ENCODE peak calls at places on chromosomes 16 and 17, in four cellular contexts. One of them, this sample, is unnamed.

GRCh38 chr17:67400193-67400592 is 23.1 kb downstream of the PITPNC1 start:
- DNase-seq in astrocyte of the spinal cord: peak; percentile 33
- DNase-seq in tibial artery: no peak
- DNase-seq in nephron progenitor cell: no peak
- DNase-seq in this sample: no peak

GRCh38 chr16:85296859-85297698 is 184.8 kb upstream of the CIBAR2 start:
- DNase-seq in tibial artery: no peak
- DNase-seq in nephron progenitor cell: peak; percentile 61
- DNase-seq in astrocyte of the spinal cord: no peak
- DNase-seq in this sample: peak; percentile 86

GRCh38 chr16:51409001-51409675 is 258.1 kb upstream of the SALL1 start:
- DNase-seq in nephron progenitor cell: no peak
- DNase-seq in tibial artery: no peak
- DNase-seq in astrocyte of the spinal cord: no peak
- DNase-seq in this sample: peak; percentile 40

GRCh38 chr17:64694207-64694606 is 32.1 kb upstream of the SMURF2 start:
- DNase-seq in tibial artery: peak; percentile 67
- DNase-seq in nephron progenitor cell: no peak
- DNase-seq in astrocyte of the spinal cord: peak; percentile 63
- DNase-seq in this sample: peak; percentile 73

GRCh38 chr16:1548727-1549126 is 15.3 kb downstream of the TMEM204 start:
- DNase-seq in tibial artery: no peak
- DNase-seq in nephron progenitor cell: no peak
- DNase-seq in astrocyte of the spinal cord: no peak
- DNase-seq in this sample: no peak

GRCh38 chr16:530111-530817 is 2.8 kb downstream of the CAPN15 start:
- DNase-seq in astrocyte of the spinal cord: no peak
- DNase-seq in nephron progenitor cell: no peak
- DNase-seq in tibial artery: no peak
- DNase-seq in this sample: no peak

GRCh38 chr17:65278050-65278819 is 141.1 kb downstream of the RGS9 start:
- DNase-seq in tibial artery: no peak
- DNase-seq in nephron progenitor cell: peak; percentile 78
- DNase-seq in astrocyte of the spinal cord: peak; percentile 67
- DNase-seq in this sample: peak; percentile 42

GRCh38 chr17:68707032-68707431 is 105.9 kb upstream of the FAM20A start:
- DNase-seq in tibial artery: no peak
- DNase-seq in nephron progenitor cell: no peak
- DNase-seq in astrocyte of the spinal cord: peak; percentile 17
- DNase-seq in this sample: no peak

GRCh38 chr17:66281671-66282369 is 20.6 kb upstream of the PRKCA start:
- DNase-seq in tibial artery: no peak
- DNase-seq in astrocyte of the spinal cord: no peak
- DNase-seq in nephron progenitor cell: no peak
- DNase-seq in this sample: no peak

GRCh38 chr16:1150511-1150982 is 2.4 kb upstream of the CACNA1H start:
- DNase-seq in astrocyte of the spinal cord: peak; percentile 19
- DNase-seq in tibial artery: no peak
- DNase-seq in nephron progenitor cell: no peak
- DNase-seq in this sample: no peak

GRCh38 chr16:78278047-78278446 is 178.6 kb downstream of the WWOX start:
- DNase-seq in nephron progenitor cell: no peak
- DNase-seq in tibial artery: no peak
- DNase-seq in astrocyte of the spinal cord: no peak
- DNase-seq in this sample: no peak

DNA sequence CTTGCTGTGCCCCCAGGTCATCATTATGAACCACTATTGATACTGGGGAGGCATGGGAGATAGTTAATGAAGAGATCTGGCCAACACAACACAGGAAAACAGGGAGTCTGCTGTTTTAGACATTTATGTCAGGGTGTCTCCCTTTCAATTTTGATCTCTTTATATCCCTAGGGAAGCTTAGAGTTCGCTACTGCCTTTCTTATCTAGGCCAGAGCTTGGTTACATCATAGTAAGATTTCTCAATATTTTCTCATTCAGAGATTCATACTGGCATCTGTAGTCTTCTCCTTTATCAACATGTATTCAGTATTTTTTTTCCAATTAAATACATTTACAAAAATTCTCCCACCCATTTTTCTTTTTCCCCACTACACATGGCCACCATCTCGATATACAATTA is 158.4 kb upstream of the ZFHX3 start:
- DNase-seq in astrocyte of the spinal cord: no peak
- DNase-seq in tibial artery: no peak
- DNase-seq in nephron progenitor cell: no peak
- DNase-seq in this sample: no peak
- TF ChIP-seq CTCF in astrocyte of the spinal cord: no peak
- TF ChIP-seq CTCF in tibial artery: no peak
- TF ChIP-seq CTCF in nephron progenitor cell: no peak
- TF ChIP-seq CTCF in this sample: no peak

DNA sequence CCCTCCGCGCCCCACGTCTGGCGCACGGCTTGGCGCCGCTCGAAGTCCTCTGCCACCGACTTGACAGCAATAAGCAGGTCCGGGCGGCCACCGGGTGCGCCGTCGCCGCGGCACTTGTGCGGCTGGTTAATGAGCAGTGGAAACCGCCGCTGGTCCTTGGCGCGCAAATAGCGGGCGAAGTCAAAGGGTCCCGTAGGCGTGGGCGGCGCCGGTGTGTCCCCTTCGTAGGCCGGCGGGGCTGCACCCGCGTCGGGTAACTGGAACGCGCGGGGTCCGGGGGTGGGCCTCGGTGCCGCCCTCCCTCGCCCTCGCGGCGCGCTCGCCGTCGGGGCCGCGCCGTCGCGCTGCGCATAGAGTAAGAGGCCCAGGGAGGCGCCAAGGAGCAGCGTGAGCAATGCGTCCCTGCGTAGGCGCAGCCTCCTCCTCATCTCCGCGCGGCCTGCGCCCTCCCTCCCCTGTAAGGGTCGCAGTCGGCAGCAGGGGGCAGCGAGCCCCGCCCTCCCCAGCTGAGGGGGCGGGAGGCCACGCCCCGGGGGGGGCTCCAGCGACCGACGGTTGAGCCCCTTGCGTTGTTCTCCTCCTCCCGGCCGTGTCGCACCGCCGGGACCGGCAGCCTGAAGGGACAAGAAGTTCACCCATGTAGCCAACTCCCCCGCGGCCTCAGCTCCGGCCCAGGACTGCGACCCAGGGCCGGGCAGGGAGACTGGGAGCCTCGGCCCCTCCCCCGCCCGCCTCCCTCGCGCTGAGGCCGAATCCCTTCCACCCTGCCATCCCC is 553 bp downstream of the B3GNT9 start:
- DNase-seq in tibial artery: peak; percentile 50
- DNase-seq in astrocyte of the spinal cord: peak; percentile 59
- DNase-seq in nephron progenitor cell: peak; percentile 77
- DNase-seq in this sample: peak; percentile 61
- TF ChIP-seq CTCF in tibial artery: no peak
- TF ChIP-seq CTCF in astrocyte of the spinal cord: no peak
- TF ChIP-seq CTCF in nephron progenitor cell: peak; percentile 29
- TF ChIP-seq CTCF in this sample: no peak

DNA sequence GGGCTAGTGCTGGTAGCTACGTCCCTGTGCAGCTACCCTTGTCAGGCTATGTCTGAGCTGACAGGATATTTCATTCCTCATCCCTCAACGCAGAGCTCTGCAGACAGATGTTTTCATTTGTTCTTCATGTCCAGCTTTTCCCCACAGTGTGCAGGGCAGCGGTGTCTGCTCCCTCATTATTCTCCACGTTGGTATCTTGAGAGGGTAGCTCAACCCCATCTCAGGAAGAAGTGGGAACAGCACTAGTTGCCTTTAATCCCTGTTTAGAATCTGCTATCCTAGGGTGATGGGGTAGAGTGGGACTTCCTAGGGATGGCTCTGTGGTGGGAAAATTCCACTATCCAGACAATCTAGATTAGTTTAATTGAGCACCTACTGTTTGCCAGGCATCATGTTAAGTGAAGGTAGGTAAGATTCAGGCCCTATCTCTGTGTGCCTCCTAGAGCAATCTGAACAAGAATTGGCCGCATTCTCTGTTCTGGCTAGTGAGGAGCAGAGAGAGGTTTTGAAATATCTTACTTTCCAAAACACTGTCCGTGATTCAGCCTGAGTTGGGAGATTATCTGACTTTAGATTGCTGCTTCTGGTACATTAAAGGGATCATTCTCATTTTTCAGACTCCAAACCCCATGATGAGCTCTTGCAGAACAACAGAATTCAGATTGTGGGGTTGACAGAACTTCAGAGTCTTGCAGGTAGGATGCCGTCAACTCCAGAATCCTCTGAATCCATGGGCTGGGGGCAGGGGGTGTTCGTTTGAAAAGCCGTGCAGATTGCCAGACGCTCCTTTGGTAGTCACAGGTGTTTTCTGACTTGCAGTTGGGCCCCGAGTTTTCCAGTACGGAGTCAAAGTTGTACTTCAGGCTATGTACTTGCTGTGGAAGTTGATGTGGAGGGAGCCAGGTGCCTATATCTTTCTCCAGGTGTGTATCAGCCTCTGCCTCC is 963 bp downstream of the ALG1 start:
- DNase-seq in astrocyte of the spinal cord: no peak
- DNase-seq in tibial artery: no peak
- DNase-seq in nephron progenitor cell: no peak
- DNase-seq in this sample: no peak
- TF ChIP-seq CTCF in astrocyte of the spinal cord: no peak
- TF ChIP-seq CTCF in tibial artery: no peak
- TF ChIP-seq CTCF in nephron progenitor cell: no peak
- TF ChIP-seq CTCF in this sample: no peak

GRCh38 chr16:30077656-30078055 is 1.9 kb downstream of the PPP4C start:
- DNase-seq in astrocyte of the spinal cord: no peak
- DNase-seq in tibial artery: no peak
- DNase-seq in nephron progenitor cell: no peak
- DNase-seq in this sample: no peak

GRCh38 chr16:30079480-30079879 is 3.7 kb downstream of the PPP4C start:
- DNase-seq in astrocyte of the spinal cord: no peak
- DNase-seq in tibial artery: no peak
- DNase-seq in nephron progenitor cell: no peak
- DNase-seq in this sample: no peak

GRCh38 chr16:30076276-30076791 is 540 bp downstream of the PPP4C start:
- DNase-seq in nephron progenitor cell: no peak
- DNase-seq in astrocyte of the spinal cord: no peak
- DNase-seq in tibial artery: no peak
- DNase-seq in this sample: no peak

GRCh38 chr16:30078744-30079143 is 3.0 kb downstream of the PPP4C start:
- DNase-seq in astrocyte of the spinal cord: no peak
- DNase-seq in nephron progenitor cell: no peak
- DNase-seq in tibial artery: no peak
- DNase-seq in this sample: no peak

DNA sequence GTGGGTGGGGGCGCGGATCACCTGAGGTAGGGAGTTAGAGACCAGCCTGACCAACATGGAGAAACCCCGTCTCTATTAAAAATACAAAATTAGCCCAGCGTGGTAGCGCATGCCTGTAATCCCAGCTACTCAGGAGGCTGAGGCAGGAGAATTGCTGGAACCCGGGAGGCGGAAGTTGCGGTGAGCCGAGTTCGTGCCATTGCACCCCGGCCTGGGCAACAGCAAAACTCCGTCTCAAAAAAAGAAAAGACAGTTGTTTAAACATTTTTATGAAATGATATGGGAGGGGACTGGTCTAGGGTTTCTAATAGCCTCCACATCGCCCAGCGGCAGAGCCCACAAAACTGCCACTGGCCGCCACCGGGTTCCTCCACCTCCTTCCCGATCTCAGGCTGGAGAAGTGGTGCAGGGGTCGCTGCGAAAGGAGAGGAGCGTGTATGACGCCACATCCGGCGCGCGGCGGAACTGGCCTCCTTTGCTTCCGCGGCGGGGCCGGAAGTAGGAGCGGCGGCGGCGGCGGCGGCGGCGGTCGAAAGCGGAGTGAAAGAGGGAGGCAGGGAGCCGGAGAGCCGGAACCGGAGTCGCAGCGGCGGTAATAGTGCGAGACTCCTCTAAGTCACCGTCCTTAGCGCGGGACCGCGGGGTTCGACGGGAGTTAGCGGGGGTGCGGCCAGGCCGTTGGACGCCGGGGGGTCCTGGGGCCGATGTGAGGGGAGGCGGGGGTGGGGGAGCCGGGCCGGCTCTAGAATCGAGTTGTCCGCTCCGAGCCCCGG is at the start of gene PPP4C:
- DNase-seq in nephron progenitor cell: peak; percentile 94
- DNase-seq in astrocyte of the spinal cord: peak; percentile 90
- DNase-seq in tibial artery: peak; percentile 89
- DNase-seq in this sample: peak; percentile 95
- TF ChIP-seq CTCF in nephron progenitor cell: no peak
- TF ChIP-seq CTCF in astrocyte of the spinal cord: no peak
- TF ChIP-seq CTCF in tibial artery: no peak
- TF ChIP-seq CTCF in this sample: no peak

GRCh38 chr16:3192476-3193019 is 4.5 kb downstream of the OR1F1 start:
- DNase-seq in astrocyte of the spinal cord: no peak
- DNase-seq in nephron progenitor cell: no peak
- DNase-seq in tibial artery: no peak
- DNase-seq in this sample: no peak

GRCh38 chr16:3198334-3199072 is 10.5 kb downstream of the OR1F1 start:
- DNase-seq in tibial artery: no peak
- DNase-seq in astrocyte of the spinal cord: no peak
- DNase-seq in nephron progenitor cell: no peak
- DNase-seq in this sample: no peak

GRCh38 chr16:3193221-3194212 is 5.5 kb downstream of the OR1F1 start:
- DNase-seq in nephron progenitor cell: no peak
- DNase-seq in tibial artery: no peak
- DNase-seq in astrocyte of the spinal cord: no peak
- DNase-seq in this sample: no peak

GRCh38 chr16:3194792-3195191 is 6.8 kb downstream of the OR1F1 start:
- DNase-seq in tibial artery: no peak
- DNase-seq in astrocyte of the spinal cord: no peak
- DNase-seq in nephron progenitor cell: no peak
- DNase-seq in this sample: no peak

DNA sequence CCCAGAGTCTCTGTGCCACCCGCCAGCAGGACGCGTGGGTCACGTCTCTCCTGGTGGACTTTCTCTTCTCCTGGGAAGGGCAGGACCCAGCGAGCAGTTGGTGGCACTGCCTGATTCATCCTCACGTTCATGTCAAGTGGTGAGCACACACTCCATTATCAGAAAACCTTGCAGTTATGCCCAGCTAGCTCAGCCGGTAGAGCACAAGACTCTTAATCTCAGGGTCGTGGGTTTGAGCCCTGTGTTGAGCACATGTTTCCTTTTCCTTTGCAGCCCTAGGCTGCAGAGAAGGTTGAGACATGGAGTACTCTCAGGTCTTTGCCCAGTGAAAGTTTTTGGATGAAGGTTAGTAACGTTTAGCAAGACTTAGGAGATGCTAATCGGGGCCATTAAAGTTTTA is 8.0 kb downstream of the OR1F1 start:
- DNase-seq in astrocyte of the spinal cord: no peak
- DNase-seq in nephron progenitor cell: no peak
- DNase-seq in tibial artery: no peak
- DNase-seq in this sample: no peak
- TF ChIP-seq CTCF in astrocyte of the spinal cord: no peak
- TF ChIP-seq CTCF in nephron progenitor cell: no peak
- TF ChIP-seq CTCF in tibial artery: no peak
- TF ChIP-seq CTCF in this sample: no peak

DNA sequence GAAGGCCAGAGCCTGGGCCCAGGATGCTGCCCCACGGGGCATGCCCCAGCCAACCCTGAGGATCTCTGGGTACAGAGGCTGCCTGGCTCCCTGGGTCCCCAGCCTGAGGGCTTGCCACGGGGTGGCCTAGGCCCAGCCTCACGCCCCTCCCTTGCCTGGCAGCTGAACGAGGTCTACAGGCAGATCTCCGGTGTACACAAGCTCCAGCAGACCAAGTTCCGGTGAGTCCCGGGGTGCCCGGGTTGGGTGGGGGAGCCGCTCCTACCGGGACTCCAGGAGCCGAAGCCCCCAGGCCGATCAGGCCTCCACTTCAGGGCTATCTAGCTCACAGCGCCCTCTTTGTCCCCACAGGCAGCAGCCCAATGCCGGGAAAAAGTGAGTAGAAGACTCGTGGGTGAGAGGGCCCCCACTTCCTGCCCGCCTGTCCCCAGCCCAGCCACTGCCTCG is 19.4 kb downstream of the ITGB4 start:
- DNase-seq in nephron progenitor cell: no peak
- DNase-seq in tibial artery: no peak
- DNase-seq in astrocyte of the spinal cord: no peak
- DNase-seq in this sample: no peak
- TF ChIP-seq CTCF in nephron progenitor cell: no peak
- TF ChIP-seq CTCF in tibial artery: no peak
- TF ChIP-seq CTCF in astrocyte of the spinal cord: no peak
- TF ChIP-seq CTCF in this sample: no peak